ENCODE peak calls at places on chromosome 12, in seven cellular contexts. G is gastrocnemius medialis, Y is suprapubic skin, R is upper lobe of right lung, K is A549, C is cardiac muscle cell, B is heart right ventricle. J is an unnamed sample. For H3K4me1, the result is how much of the 10 kb centered on the place peaks cover.

GRCh38 chr12:117363953-117364486 is 2.6 kb upstream of the NOS1 start:
- DNase-seq in Y (no peak), K (peak), B (no peak), G (no peak), C (no peak), R (no peak), J (no peak)

GRCh38 chr12:89390802-89391673 is 38.7 kb upstream of the DUSP6 start:
- DNase-seq in Y (no peak), R (no peak), C (no peak), G (no peak), B (no peak), K (peak), J (no peak)

GRCh38 chr12:109186993-109187653 is 70.7 kb downstream of the ACACB start:
- DNase-seq in C (no peak), R (no peak), Y (no peak), B (no peak), K (no peak), G (no peak), J (no peak)

GRCh38 chr12:82789674-82790073 is 103.0 kb downstream of the TMTC2 start:
- DNase-seq in G (no peak), K (peak), B (no peak), C (no peak), Y (no peak), R (no peak), J (no peak)

GRCh38 chr12:93667672-93668071 is 9.5 kb upstream of the CRADD start:
- DNase-seq in C (no peak), B (no peak), K (no peak), Y (no peak), G (no peak), R (no peak), J (no peak)

GRCh38 chr12:89033062-89033461 is 319.2 kb downstream of the DUSP6 start:
- DNase-seq in K (no peak), C (no peak), G (no peak), B (no peak), Y (no peak), R (no peak), J (no peak)

GRCh38 chr12:124861492-124861891 is 2.2 kb downstream of the SCARB1 start:
- DNase-seq in G (no peak), K (peak), R (no peak), B (peak), Y (no peak), C (no peak), J (peak)

GRCh38 chr12:78585132-78585531 is 279.4 kb upstream of the SYT1 start:
- DNase-seq in G (no peak), Y (no peak), B (no peak), R (no peak), K (no peak), C (no peak), J (no peak)

GRCh38 chr12:79155703-79156102 is 291.1 kb downstream of the SYT1 start:
- DNase-seq in R (no peak), Y (no peak), K (no peak), B (no peak), C (no peak), G (no peak), J (no peak)

GRCh38 chr12:94779520-94779919 is 129.2 kb upstream of the TMCC3 start:
- DNase-seq in B (no peak), C (no peak), Y (no peak), G (no peak), R (no peak), K (no peak), J (no peak)

GRCh38 chr12:46177842-46178608 is 90.8 kb downstream of the SLC38A1 start:
- DNase-seq in G (no peak), K (no peak), C (no peak), R (no peak), B (no peak), Y (no peak), J (no peak)

GRCh38 chr12:43425361-43425760 is 126.6 kb downstream of the ADAMTS20 start:
- DNase-seq in Y (no peak), R (no peak), C (no peak), G (no peak), K (peak), B (no peak), J (no peak)

GRCh38 chr12:58732894-58733293 is 187.4 kb downstream of the LRIG3 start:
- DNase-seq in R (no peak), K (no peak), B (no peak), C (no peak), Y (no peak), G (no peak), J (no peak)

GRCh38 chr12:121792607-121793500 is 634 bp downstream of the RHOF start:
- DNase-seq in K (no peak), Y (no peak), G (no peak), B (peak), C (peak), R (peak), J (peak)

GRCh38 chr12:41514907-41515306 is 326.8 kb downstream of the PDZRN4 start:
- DNase-seq in B (no peak), G (no peak), K (no peak), R (no peak), C (peak), Y (no peak), J (no peak)

GRCh38 chr12:57765003-57765697 is 1.7 kb downstream of the CYP27B1 start:
- DNase-seq in B (peak), Y (no peak), C (peak), G (no peak), K (peak), R (peak), J (peak)

GRCh38 chr12:27576667-27577347 is 52.8 kb downstream of the PPFIBP1 start:
- DNase-seq in G (no peak), B (no peak), R (no peak), Y (no peak), C (no peak), K (no peak), J (no peak)
- H3K4me1 ChIP-seq in G (under half), B (half or more), R (under half), Y (under half), C (under half), K (under half), J (under half)

DNA sequence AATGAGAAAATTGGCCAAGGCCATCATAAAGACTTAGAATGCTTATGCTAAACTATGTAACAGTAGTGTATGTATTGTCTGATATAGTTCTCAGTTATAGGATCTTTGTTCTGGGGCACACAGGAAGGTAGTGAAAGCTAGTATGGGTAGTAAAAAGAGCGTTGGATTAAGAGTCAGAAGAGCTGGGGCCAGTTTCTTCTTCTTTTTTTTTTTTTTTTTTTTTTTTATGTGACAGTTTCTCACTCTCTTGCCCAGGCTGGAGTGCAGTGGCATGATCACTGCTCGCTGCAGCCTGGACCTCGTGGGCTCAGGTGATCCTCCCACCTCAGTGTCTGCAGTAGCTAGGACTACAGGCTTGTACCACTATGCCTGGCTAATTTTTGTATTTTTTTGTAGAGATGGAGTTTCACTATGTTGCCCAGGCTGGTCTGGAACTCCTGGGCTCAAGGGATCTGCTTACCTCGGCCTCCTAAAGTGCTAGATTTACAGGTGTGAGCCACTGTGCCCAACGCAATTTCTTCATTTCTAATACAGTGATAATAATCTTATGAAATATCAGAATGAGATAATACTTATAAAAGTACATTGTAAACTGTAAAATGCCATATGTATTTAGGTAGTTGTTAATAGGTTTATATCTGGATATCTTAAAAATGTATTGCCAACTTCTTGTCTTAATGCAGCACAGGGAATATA is 7.4 kb downstream of the MDM2 start:
- DNase-seq in R (no peak), K (no peak), Y (no peak), B (no peak), G (no peak), C (no peak), J (no peak)
- H3K4me1 ChIP-seq in R (under half), K (under half), Y (under half), B (under half), G (under half), C (under half), J (under half)

GRCh38 chr12:104494816-104495158 is 38.0 kb downstream of the CHST11 start:
- DNase-seq in G (no peak), Y (no peak), R (no peak), C (no peak), B (no peak), K (no peak), J (no peak)
- H3K4me1 ChIP-seq in G (under half), Y (under half), R (under half), C (under half), B (under half), K (under half), J (under half)

DNA sequence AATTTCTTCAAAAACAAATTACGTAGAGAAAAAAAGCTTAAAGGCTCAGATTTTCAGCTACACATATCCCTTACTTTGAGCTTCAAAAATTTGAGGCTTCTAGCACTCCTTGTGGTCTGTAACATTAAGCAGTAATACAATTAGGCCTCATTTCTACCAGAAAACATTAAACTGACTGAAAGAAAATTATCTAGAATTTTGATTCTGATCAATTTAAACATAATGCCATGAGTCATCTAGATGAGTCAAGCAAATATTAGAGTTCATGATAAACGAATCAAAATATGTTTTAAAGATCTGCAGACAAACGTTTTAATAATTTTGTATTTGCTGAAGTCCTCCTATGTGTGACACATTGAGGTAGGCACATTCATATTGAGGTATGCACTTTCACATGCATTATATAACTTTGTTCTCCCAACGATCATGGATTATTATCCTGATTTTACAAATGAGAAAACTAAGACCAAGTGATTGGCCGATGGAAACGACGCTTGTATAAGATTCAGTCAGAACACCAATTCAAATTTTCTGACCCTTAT is 4.3 kb downstream of the OSBPL8 start:
- DNase-seq in K (no peak), Y (no peak), G (no peak), B (no peak), R (no peak), C (no peak), J (no peak)
- H3K4me1 ChIP-seq in K (under half), Y (half or more), G (under half), B (half or more), R (under half), C (half or more), J (under half)

DNA sequence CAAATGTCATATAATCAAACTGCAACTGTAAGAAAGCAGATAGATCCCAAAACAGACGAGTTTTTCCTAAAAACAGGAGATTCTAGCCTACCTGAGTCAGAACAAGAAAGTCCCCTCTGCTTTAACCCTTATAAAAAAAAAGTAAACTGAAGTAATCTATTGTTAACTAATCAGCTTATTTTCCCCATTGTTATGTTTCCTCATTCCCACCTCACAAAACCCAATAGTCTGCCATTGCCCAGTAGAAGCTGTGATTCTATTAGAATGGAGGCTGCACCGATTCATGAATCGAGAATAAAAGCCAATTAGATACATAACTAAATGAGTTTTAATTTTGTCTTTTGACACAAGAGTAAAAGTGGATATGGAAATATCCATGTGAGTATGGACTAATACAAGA is 115.4 kb downstream of the MED13L start:
- DNase-seq in B (no peak), G (no peak), K (no peak), R (no peak), Y (no peak), C (no peak), J (no peak)
- H3K4me1 ChIP-seq in B (half or more), G (half or more), K (half or more), R (under half), Y (half or more), C (half or more), J (under half)

GRCh38 chr12:24681570-24681969 is 267.3 kb downstream of the BCAT1 start:
- DNase-seq in K (no peak), C (no peak), R (no peak), Y (no peak), B (no peak), G (no peak), J (no peak)

DNA sequence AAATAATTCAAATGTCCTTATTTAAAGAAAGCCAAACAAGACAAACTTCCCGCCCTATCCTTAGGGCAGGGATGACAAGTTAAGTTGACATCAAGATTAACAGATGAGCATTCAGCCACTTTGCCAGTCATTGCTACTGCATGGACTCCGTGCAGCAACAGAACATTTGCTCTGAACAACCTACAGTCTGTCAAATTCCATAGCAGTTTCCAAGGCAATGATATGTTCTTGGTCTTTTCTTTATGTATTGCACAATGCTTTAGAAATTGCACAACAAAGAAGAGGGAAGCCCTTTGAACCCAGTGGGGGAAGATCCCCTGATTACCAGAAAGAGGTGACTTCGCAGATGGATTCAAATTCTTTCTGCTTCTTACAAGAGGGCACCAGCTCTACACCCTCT is 269.8 kb downstream of the BCAT1 start:
- DNase-seq in Y (no peak), R (no peak), K (no peak), C (no peak), G (no peak), B (no peak), J (no peak)
- H3K4me1 ChIP-seq in Y (under half), R (under half), K (under half), C (under half), G (under half), B (under half), J (under half)

GRCh38 chr12:2236501-2237294 is 183.9 kb downstream of the CACNA1C start:
- DNase-seq in K (no peak), B (no peak), Y (no peak), R (no peak), C (no peak), G (no peak), J (no peak)
- H3K4me1 ChIP-seq in K (under half), B (half or more), Y (under half), R (under half), C (under half), G (under half), J (under half)

DNA sequence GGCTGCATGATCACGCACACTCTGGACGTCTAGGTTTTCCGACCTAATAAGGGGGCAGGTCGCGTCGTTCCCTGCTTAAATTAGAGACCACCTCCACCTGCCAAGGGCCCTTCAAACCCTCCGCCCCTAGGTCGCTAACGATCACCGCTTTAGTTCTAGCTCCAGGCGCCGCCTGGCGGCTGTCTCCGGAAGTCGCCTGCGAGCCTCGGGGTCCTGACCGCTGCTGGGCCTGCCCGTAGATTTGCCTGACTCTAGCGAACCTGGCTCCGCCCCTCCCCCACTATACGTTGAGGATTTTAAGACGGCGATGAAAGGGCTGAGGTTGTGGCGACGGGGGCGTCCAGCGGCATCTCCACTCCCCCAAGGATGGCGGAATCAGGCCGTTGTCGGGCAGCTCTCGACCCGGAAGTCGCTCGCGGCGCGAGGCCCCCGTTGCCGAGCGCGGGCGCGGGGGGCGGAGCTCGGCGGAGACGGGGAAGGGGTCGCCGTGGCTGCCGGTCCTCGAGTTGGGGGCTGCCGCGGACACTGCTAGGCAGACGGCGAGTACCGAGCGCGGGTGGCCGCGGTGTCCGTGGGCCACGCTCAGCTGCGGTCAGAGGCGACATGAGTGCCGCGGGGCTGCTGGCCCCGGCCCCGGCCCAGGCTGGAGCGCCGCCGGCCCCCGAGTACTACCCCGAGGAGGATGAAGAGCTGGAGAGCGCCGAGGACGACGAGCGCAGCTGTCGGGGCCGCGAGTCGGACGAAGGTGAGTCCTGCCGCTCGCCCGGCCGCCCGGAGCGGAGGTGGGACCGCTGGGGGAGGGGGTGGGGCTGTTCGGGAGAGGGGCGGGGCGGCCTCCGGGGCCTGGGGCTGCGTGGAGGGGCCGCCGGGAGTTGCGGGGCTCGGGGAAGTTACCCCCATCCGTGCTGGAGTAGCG is at the start of gene SUDS3:
- DNase-seq in K (peak), R (peak), G (peak), Y (peak), B (peak), C (peak), J (peak)
- H3K4me1 ChIP-seq in K (under half), R (under half), G (under half), Y (half or more), B (under half), C (under half), J (under half)

DNA sequence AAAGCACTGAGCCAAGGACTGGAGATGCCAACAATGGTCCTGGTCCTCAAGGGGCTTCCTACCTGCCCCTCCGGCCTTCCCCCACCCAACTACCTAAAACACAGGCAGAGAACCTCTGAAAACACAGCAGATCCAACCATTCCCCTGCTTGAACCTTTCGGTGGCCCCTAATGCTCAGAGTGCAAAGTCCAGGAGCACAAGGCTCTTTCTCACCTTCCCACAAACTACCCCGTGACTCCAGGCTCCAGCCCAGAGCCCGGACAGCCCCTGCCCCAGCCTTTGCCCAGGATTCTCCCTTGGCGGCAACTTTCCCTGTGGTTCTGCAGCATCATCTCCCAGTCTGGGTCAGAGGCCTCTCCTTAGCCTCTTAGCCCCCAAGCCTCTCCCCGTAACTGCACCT is 1.6 kb upstream of the CD9 start:
- DNase-seq in R (no peak), Y (no peak), B (no peak), C (no peak), G (no peak), K (no peak), J (no peak)
- H3K4me1 ChIP-seq in R (under half), Y (half or more), B (half or more), C (under half), G (under half), K (under half), J (under half)

GRCh38 chr12:3069714-3070113 is 7.5 kb upstream of the TSPAN9 start:
- DNase-seq in C (no peak), B (no peak), R (no peak), K (no peak), G (no peak), Y (no peak), J (no peak)
- H3K4me1 ChIP-seq in C (under half), B (under half), R (under half), K (under half), G (under half), Y (under half), J (under half)

J was measured in right cardiac atrium.